ENCODE peak calls at places on chromosome 3, in six cellular contexts. One of them, this sample, is unnamed.

GRCh38 chr3:17025594-17026139 is 140.9 kb downstream of the PLCL2 start:
- DNase-seq in tibial nerve: no peak
- DNase-seq in sigmoid colon: no peak
- DNase-seq in suprapubic skin: no peak
- DNase-seq in SK-N-SH: no peak
- DNase-seq in A549: no peak
- DNase-seq in this sample: no peak

GRCh38 chr3:192482809-192483208 is 244.5 kb downstream of the FGF12 start:
- DNase-seq in sigmoid colon: no peak
- DNase-seq in A549: no peak
- DNase-seq in tibial nerve: no peak
- DNase-seq in suprapubic skin: no peak
- DNase-seq in SK-N-SH: no peak
- DNase-seq in this sample: no peak

GRCh38 chr3:191901746-191902145 is 440.8 kb downstream of the PYDC2 start:
- DNase-seq in sigmoid colon: no peak
- DNase-seq in SK-N-SH: no peak
- DNase-seq in suprapubic skin: no peak
- DNase-seq in tibial nerve: no peak
- DNase-seq in A549: no peak
- DNase-seq in this sample: no peak

GRCh38 chr3:64548200-64548889 is 139.5 kb downstream of the ADAMTS9 start:
- DNase-seq in sigmoid colon: peak; percentile 95
- DNase-seq in A549: no peak
- DNase-seq in suprapubic skin: no peak
- DNase-seq in tibial nerve: peak; percentile 44
- DNase-seq in SK-N-SH: no peak
- DNase-seq in this sample: peak; percentile 83

GRCh38 chr3:66755924-66756323 is 242.2 kb upstream of the KBTBD8 start:
- DNase-seq in sigmoid colon: no peak
- DNase-seq in tibial nerve: no peak
- DNase-seq in suprapubic skin: no peak
- DNase-seq in A549: no peak
- DNase-seq in SK-N-SH: no peak
- DNase-seq in this sample: no peak

GRCh38 chr3:60216462-60216861 is 1034.8 kb downstream of the FHIT start:
- DNase-seq in suprapubic skin: no peak
- DNase-seq in sigmoid colon: no peak
- DNase-seq in SK-N-SH: no peak
- DNase-seq in A549: no peak
- DNase-seq in tibial nerve: no peak
- DNase-seq in this sample: no peak

GRCh38 chr3:120429921-120430361 is 20.9 kb downstream of the FSTL1 start:
- DNase-seq in suprapubic skin: peak; percentile 32
- DNase-seq in A549: no peak
- DNase-seq in sigmoid colon: no peak
- DNase-seq in tibial nerve: no peak
- DNase-seq in SK-N-SH: no peak
- DNase-seq in this sample: no peak

GRCh38 chr3:5006755-5007202 is 27.5 kb downstream of the BHLHE40 start:
- DNase-seq in A549: no peak
- DNase-seq in tibial nerve: no peak
- DNase-seq in sigmoid colon: peak; percentile 63
- DNase-seq in suprapubic skin: peak; percentile 72
- DNase-seq in SK-N-SH: no peak
- DNase-seq in this sample: no peak

GRCh38 chr3:197495999-197496745 is 59.6 kb downstream of the BDH1 start:
- DNase-seq in A549: no peak
- DNase-seq in SK-N-SH: no peak
- DNase-seq in suprapubic skin: no peak
- DNase-seq in tibial nerve: no peak
- DNase-seq in sigmoid colon: no peak
- DNase-seq in this sample: no peak

GRCh38 chr3:156246939-156247725 is 126.8 kb downstream of the KCNAB1 start:
- DNase-seq in SK-N-SH: no peak
- DNase-seq in A549: no peak
- DNase-seq in suprapubic skin: no peak
- DNase-seq in sigmoid colon: no peak
- DNase-seq in tibial nerve: no peak
- DNase-seq in this sample: no peak

GRCh38 chr3:8490079-8490552 is 11.5 kb upstream of the LMCD1 start:
- DNase-seq in sigmoid colon: no peak
- DNase-seq in A549: peak; percentile 56
- DNase-seq in suprapubic skin: no peak
- DNase-seq in tibial nerve: no peak
- DNase-seq in SK-N-SH: no peak
- DNase-seq in this sample: no peak

GRCh38 chr3:45066109-45066801 is 40.2 kb downstream of the CLEC3B start:
- DNase-seq in suprapubic skin: no peak
- DNase-seq in sigmoid colon: no peak
- DNase-seq in tibial nerve: no peak
- DNase-seq in A549: no peak
- DNase-seq in SK-N-SH: no peak
- DNase-seq in this sample: no peak

GRCh38 chr3:99410789-99411311 is 227.5 kb upstream of the COL8A1 start:
- DNase-seq in suprapubic skin: no peak
- DNase-seq in sigmoid colon: no peak
- DNase-seq in SK-N-SH: no peak
- DNase-seq in A549: no peak
- DNase-seq in tibial nerve: no peak
- DNase-seq in this sample: no peak

GRCh38 chr3:33000698-33001385 is 49.4 kb downstream of the CCR4 start:
- DNase-seq in tibial nerve: no peak
- DNase-seq in sigmoid colon: no peak
- DNase-seq in A549: no peak
- DNase-seq in SK-N-SH: no peak
- DNase-seq in suprapubic skin: no peak
- DNase-seq in this sample: no peak

GRCh38 chr3:124053871-124054270 is 61.9 kb upstream of the ROPN1 start:
- DNase-seq in tibial nerve: no peak
- DNase-seq in sigmoid colon: no peak
- DNase-seq in suprapubic skin: no peak
- DNase-seq in A549: no peak
- DNase-seq in SK-N-SH: no peak
- DNase-seq in this sample: no peak

GRCh38 chr3:193372783-193373182 is 5.8 kb downstream of the ATP13A5 start:
- DNase-seq in sigmoid colon: no peak
- DNase-seq in suprapubic skin: no peak
- DNase-seq in A549: no peak
- DNase-seq in SK-N-SH: no peak
- DNase-seq in tibial nerve: no peak
- DNase-seq in this sample: no peak

GRCh38 chr3:194851254-194851653 is 165.6 kb downstream of the FAM43A start:
- DNase-seq in SK-N-SH: no peak
- DNase-seq in A549: no peak
- DNase-seq in suprapubic skin: no peak
- DNase-seq in sigmoid colon: no peak
- DNase-seq in tibial nerve: no peak
- DNase-seq in this sample: no peak

GRCh38 chr3:148175215-148175614 is 522.5 kb upstream of the AGTR1 start:
- DNase-seq in A549: no peak
- DNase-seq in SK-N-SH: no peak
- DNase-seq in tibial nerve: no peak
- DNase-seq in suprapubic skin: no peak
- DNase-seq in sigmoid colon: no peak
- DNase-seq in this sample: no peak

GRCh38 chr3:77868725-77869124 is 828.8 kb downstream of the ROBO2 start:
- DNase-seq in SK-N-SH: no peak
- DNase-seq in tibial nerve: no peak
- DNase-seq in sigmoid colon: no peak
- DNase-seq in suprapubic skin: no peak
- DNase-seq in A549: no peak
- DNase-seq in this sample: no peak

GRCh38 chr3:26652157-26652556 is 29.6 kb downstream of the LRRC3B start:
- DNase-seq in tibial nerve: no peak
- DNase-seq in SK-N-SH: no peak
- DNase-seq in suprapubic skin: no peak
- DNase-seq in A549: no peak
- DNase-seq in sigmoid colon: peak; percentile 67
- DNase-seq in this sample: no peak

GRCh38 chr3:38375488-38376097 is 29.0 kb downstream of the XYLB start:
- DNase-seq in A549: no peak
- DNase-seq in tibial nerve: no peak
- DNase-seq in suprapubic skin: no peak
- DNase-seq in sigmoid colon: no peak
- DNase-seq in SK-N-SH: no peak
- DNase-seq in this sample: no peak

GRCh38 chr3:160904691-160905090 is 148.7 kb downstream of the PPM1L start:
- DNase-seq in SK-N-SH: no peak
- DNase-seq in A549: no peak
- DNase-seq in tibial nerve: no peak
- DNase-seq in sigmoid colon: no peak
- DNase-seq in suprapubic skin: no peak
- DNase-seq in this sample: no peak

GRCh38 chr3:120473896-120474675 is 23.3 kb upstream of the FSTL1 start:
- DNase-seq in sigmoid colon: no peak
- DNase-seq in suprapubic skin: no peak
- DNase-seq in SK-N-SH: no peak
- DNase-seq in tibial nerve: no peak
- DNase-seq in A549: no peak
- DNase-seq in this sample: no peak

DNA sequence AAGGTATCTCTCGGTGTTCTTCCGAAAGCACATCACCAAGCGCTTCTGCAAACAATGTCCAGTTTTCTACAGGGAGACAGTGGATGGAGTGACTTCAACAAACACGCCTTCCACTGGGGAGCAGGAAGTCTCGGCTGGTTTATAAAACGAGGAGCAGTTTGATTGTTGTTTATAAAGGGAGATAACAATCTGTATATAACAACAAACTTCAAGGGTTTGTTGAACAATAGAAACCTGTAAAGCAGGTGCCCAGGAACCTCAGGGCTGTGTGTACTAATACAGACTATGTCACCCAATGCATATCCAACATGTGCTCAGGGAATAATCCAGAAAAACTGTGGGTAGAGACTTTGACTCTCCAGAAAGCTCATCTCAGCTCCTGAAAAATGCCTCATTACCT is 4.6 kb downstream of the CCR2 start:
- DNase-seq in SK-N-SH: no peak
- DNase-seq in A549: no peak
- DNase-seq in suprapubic skin: no peak
- DNase-seq in sigmoid colon: no peak
- DNase-seq in tibial nerve: no peak
- DNase-seq in this sample: no peak
- TF ChIP-seq EP300 in SK-N-SH: no peak
- TF ChIP-seq EP300 in A549: no peak
- TF ChIP-seq EP300 in suprapubic skin: no peak
- TF ChIP-seq EP300 in sigmoid colon: no peak
- TF ChIP-seq EP300 in tibial nerve: no peak
- TF ChIP-seq EP300 in this sample: no peak

GRCh38 chr3:100936931-100937330 is 56.3 kb downstream of the ABI3BP start:
- DNase-seq in sigmoid colon: no peak
- DNase-seq in A549: no peak
- DNase-seq in tibial nerve: no peak
- DNase-seq in suprapubic skin: no peak
- DNase-seq in SK-N-SH: no peak
- DNase-seq in this sample: no peak

GRCh38 chr3:100947119-100947518 is 46.1 kb downstream of the ABI3BP start:
- DNase-seq in suprapubic skin: no peak
- DNase-seq in SK-N-SH: no peak
- DNase-seq in sigmoid colon: no peak
- DNase-seq in A549: no peak
- DNase-seq in tibial nerve: no peak
- DNase-seq in this sample: no peak

GRCh38 chr3:100941046-100941445 is 52.2 kb downstream of the ABI3BP start:
- DNase-seq in SK-N-SH: no peak
- DNase-seq in tibial nerve: peak; percentile 52
- DNase-seq in suprapubic skin: no peak
- DNase-seq in sigmoid colon: no peak
- DNase-seq in A549: no peak
- DNase-seq in this sample: no peak

GRCh38 chr3:100941451-100941850 is 51.8 kb downstream of the ABI3BP start:
- DNase-seq in tibial nerve: no peak
- DNase-seq in sigmoid colon: no peak
- DNase-seq in SK-N-SH: no peak
- DNase-seq in suprapubic skin: no peak
- DNase-seq in A549: no peak
- DNase-seq in this sample: no peak
- TF ChIP-seq EP300 in tibial nerve: no peak
- TF ChIP-seq EP300 in sigmoid colon: no peak
- TF ChIP-seq EP300 in SK-N-SH: no peak
- TF ChIP-seq EP300 in suprapubic skin: no peak
- TF ChIP-seq EP300 in A549: no peak
- TF ChIP-seq EP300 in this sample: no peak

DNA sequence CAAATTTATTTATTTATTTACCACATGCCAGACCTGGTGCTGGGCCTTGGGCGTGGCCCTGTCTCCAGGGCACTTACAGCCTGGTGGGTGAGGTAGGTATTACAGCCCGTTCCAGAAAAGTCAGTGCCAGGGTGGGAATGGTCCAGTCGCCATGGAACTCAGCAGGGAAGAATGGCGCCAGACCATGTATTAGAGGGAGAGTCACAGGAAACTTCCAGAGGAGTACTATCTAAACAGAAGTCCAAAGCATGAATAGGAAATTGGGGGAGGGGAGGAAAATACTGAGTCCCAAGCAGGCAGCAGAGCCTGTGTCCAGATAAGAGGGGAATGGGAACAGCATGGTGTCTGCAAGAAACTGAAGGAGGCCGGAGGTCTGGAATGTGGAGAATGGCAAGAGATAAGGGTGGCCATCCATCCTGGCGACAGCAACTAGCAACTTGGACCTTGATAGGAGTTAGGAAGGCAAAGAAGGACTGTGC is 27.0 kb downstream of the SH3BP5 start:
- DNase-seq in suprapubic skin: no peak
- DNase-seq in SK-N-SH: peak; percentile 48
- DNase-seq in sigmoid colon: peak; percentile 56
- DNase-seq in A549: peak; percentile 58
- DNase-seq in tibial nerve: no peak
- DNase-seq in this sample: no peak
- TF ChIP-seq EP300 in suprapubic skin: no peak
- TF ChIP-seq EP300 in SK-N-SH: no peak
- TF ChIP-seq EP300 in sigmoid colon: no peak
- TF ChIP-seq EP300 in A549: no peak
- TF ChIP-seq EP300 in tibial nerve: no peak
- TF ChIP-seq EP300 in this sample: no peak

DNA sequence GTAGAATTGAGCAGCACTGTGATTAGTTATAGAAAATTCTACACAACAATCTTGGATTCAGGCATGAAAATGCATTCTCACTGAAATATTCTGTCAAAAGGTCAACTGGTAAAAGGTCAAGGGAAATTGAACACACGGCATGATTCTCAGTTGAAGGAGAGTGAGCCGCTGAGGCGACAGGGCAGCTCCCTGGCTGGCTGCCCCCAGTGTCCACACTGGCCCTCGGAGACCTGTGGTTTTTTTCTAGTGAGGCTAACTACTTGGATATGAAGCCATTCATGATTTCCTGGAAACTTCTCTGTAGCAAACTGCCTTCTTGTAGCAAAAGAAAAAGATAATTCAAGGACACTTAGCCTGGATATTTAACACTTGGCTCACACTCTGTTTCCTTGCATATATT is 37.2 kb downstream of the AADACL2 start:
- DNase-seq in A549: peak; percentile 74
- DNase-seq in tibial nerve: peak; percentile 46
- DNase-seq in SK-N-SH: no peak
- DNase-seq in suprapubic skin: no peak
- DNase-seq in sigmoid colon: no peak
- DNase-seq in this sample: peak; percentile 73
- TF ChIP-seq EP300 in A549: no peak
- TF ChIP-seq EP300 in tibial nerve: no peak
- TF ChIP-seq EP300 in SK-N-SH: no peak
- TF ChIP-seq EP300 in suprapubic skin: no peak
- TF ChIP-seq EP300 in sigmoid colon: no peak
- TF ChIP-seq EP300 in this sample: no peak